ENCODE peak calls at places on chromosomes 1 and 21, in five cellular contexts. P is HCT116, S is H1, X is K562, T is SK-N-SH. C is an unnamed sample.

GRCh38 chr1:22776051-22776611 is 65.5 kb downstream of the EPHB2 start:
- DNase-seq in P (no peak), X (no peak), S (no peak), T (peak), C (no peak)

GRCh38 chr1:178818416-178818815 is 52.5 kb downstream of the ANGPTL1 start:
- DNase-seq in X (no peak), S (no peak), P (no peak), T (no peak), C (no peak)

GRCh38 chr1:112257043-112257835 is 138.8 kb upstream of the CTTNBP2NL start:
- DNase-seq in S (no peak), P (no peak), X (no peak), T (no peak), C (no peak)

GRCh38 chr1:59408608-59409007 is 111.7 kb downstream of the FGGY start:
- DNase-seq in T (no peak), X (no peak), P (no peak), S (no peak), C (no peak)

GRCh38 chr1:193406901-193407300 is 220.5 kb upstream of the B3GALT2 start:
- DNase-seq in S (no peak), T (peak), X (peak), P (peak), C (peak)

GRCh38 chr1:81801834-81802531 is 1.2 kb downstream of the ADGRL2 start:
- DNase-seq in T (peak), S (peak), P (no peak), X (no peak), C (no peak)

GRCh38 chr1:98962156-98962555 is 42.5 kb downstream of the PLPPR5 start:
- DNase-seq in P (no peak), S (no peak), T (no peak), X (no peak), C (no peak)

GRCh38 chr1:183138301-183138700 is 47.8 kb upstream of the LAMC2 start:
- DNase-seq in T (no peak), P (no peak), S (no peak), X (no peak), C (no peak)

GRCh38 chr1:54378157-54378883 is 27.9 kb downstream of the SSBP3 start:
- DNase-seq in P (no peak), T (no peak), X (no peak), S (peak), C (no peak)

GRCh38 chr21:43208561-43209332 is 39.9 kb downstream of the CRYAA start:
- DNase-seq in P (no peak), T (no peak), X (no peak), S (no peak), C (no peak)

GRCh38 chr21:15272591-15272990 is 207.8 kb upstream of the NRIP1 start:
- DNase-seq in X (no peak), P (no peak), T (no peak), S (no peak), C (no peak)

GRCh38 chr1:30872948-30873263 is 35.7 kb downstream of the SDC3 start:
- DNase-seq in P (no peak), X (no peak), T (no peak), S (no peak), C (no peak)

GRCh38 chr1:74584185-74584584 is 71.8 kb upstream of the LRRC53 start:
- DNase-seq in X (no peak), P (no peak), S (no peak), T (no peak), C (no peak)

GRCh38 chr1:15540201-15540600 is 13.6 kb downstream of the DNAJC16 start:
- DNase-seq in T (no peak), X (no peak), S (no peak), P (no peak), C (no peak)

GRCh38 chr1:168623838-168624237 is 47.4 kb downstream of the XCL1 start:
- DNase-seq in T (no peak), S (no peak), P (no peak), X (no peak), C (no peak)

GRCh38 chr1:55172272-55172671 is 42.9 kb downstream of the USP24 start:
- DNase-seq in P (no peak), X (no peak), T (no peak), S (no peak), C (no peak)

GRCh38 chr1:24416666-24417391 is 1.2 kb downstream of the NIPAL3 start:
- DNase-seq in P (no peak), T (no peak), S (no peak), X (peak), C (no peak)

GRCh38 chr1:98991127-98992003 is 13.3 kb downstream of the PLPPR5 start:
- DNase-seq in S (no peak), T (no peak), P (peak), X (no peak), C (no peak)

GRCh38 chr1:85677656-85678055 is 30.6 kb downstream of the ZNHIT6 start:
- DNase-seq in S (no peak), T (no peak), X (no peak), P (no peak), C (no peak)

GRCh38 chr21:33644383-33645074 is 2.2 kb downstream of the ITSN1 start:
- DNase-seq in P (no peak), T (no peak), X (no peak), S (no peak), C (no peak)

GRCh38 chr1:15004396-15004795 is 149.2 kb upstream of the TMEM51 start:
- DNase-seq in P (no peak), S (no peak), T (no peak), X (no peak), C (peak)

GRCh38 chr1:114466334-114467014 is 44.5 kb downstream of the TRIM33 start:
- DNase-seq in P (no peak), S (no peak), X (no peak), T (no peak), C (no peak)

GRCh38 chr21:15264084-15264483 is 199.3 kb upstream of the NRIP1 start:
- DNase-seq in X (no peak), P (no peak), S (no peak), T (no peak), C (no peak)

GRCh38 chr21:42525228-42525604 is 11.6 kb downstream of the SLC37A1 start:
- DNase-seq in T (no peak), S (peak), X (no peak), P (no peak), C (peak)

GRCh38 chr1:229342902-229343587 is at the start of gene CCSAP:
- DNase-seq in S (no peak), X (peak), P (no peak), T (no peak), C (peak)

GRCh38 chr1:41313661-41314131 is 47.5 kb upstream of the FOXO6 start:
- DNase-seq in P (peak), T (peak), X (peak), S (peak), C (no peak)

DNA sequence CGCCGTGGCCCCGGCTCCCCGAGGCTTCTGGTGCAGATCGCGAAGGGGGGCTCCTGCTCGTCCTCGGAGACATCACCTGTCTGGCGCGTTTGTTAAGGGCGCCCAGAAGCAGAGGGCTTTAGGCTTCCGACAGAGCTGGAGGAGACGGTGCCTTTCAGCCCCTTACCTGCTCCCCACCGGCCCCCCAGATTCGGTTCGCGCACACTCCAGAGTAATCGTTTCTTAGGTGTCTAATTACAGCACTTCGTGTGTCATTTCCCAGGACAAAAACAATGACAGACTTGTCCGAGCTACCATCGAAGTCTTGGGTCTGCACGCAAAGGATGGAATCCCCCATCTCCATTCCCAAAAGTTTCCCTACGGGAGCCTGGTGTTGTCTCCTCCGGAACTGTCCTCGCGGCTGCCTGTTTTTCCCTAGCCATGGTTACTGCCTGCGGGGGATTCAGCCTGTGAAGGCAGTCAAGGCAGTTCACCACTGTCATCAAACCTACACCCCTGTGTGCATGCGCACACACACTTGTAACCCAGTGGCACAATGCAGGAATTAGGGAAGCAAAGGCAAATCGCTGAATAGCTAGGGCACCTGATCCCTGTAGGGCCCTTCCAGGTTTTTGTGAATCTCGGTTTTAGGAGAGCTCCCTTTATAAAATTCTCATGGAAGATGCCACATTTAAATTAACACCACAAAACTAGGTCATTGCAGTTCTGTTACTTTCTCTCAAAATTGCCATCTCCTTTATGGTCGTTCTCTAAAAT is 738 bp upstream of the CDC42BPA start:
- DNase-seq in P (no peak), T (peak), X (peak), S (peak), C (peak)
- TF ChIP-seq JUND in P (no peak), T (no peak), X (no peak), S (no peak), C (no peak)

GRCh38 chr1:164999135-164999534 is 357.4 kb downstream of the LMX1A start:
- DNase-seq in S (no peak), P (no peak), X (no peak), T (no peak), C (no peak)
- TF ChIP-seq JUND in S (no peak), P (no peak), X (no peak), T (no peak), C (no peak)

GRCh38 chr21:35178812-35179211 is 129.7 kb upstream of the RUNX1 start:
- DNase-seq in X (no peak), T (no peak), P (no peak), S (no peak), C (no peak)

GRCh38 chr21:35178098-35178497 is 129.0 kb upstream of the RUNX1 start:
- DNase-seq in S (no peak), X (no peak), T (no peak), P (no peak), C (no peak)

GRCh38 chr21:35179990-35180557 is 131.0 kb upstream of the RUNX1 start:
- DNase-seq in S (no peak), T (no peak), P (no peak), X (no peak), C (no peak)
- TF ChIP-seq JUND in S (no peak), T (peak), P (no peak), X (no peak), C (no peak)

GRCh38 chr1:117541003-117541402 is 64.8 kb upstream of the TENT5C start:
- DNase-seq in X (no peak), P (no peak), S (no peak), T (no peak), C (peak)
- TF ChIP-seq JUND in X (no peak), P (no peak), S (no peak), T (no peak), C (no peak)

DNA sequence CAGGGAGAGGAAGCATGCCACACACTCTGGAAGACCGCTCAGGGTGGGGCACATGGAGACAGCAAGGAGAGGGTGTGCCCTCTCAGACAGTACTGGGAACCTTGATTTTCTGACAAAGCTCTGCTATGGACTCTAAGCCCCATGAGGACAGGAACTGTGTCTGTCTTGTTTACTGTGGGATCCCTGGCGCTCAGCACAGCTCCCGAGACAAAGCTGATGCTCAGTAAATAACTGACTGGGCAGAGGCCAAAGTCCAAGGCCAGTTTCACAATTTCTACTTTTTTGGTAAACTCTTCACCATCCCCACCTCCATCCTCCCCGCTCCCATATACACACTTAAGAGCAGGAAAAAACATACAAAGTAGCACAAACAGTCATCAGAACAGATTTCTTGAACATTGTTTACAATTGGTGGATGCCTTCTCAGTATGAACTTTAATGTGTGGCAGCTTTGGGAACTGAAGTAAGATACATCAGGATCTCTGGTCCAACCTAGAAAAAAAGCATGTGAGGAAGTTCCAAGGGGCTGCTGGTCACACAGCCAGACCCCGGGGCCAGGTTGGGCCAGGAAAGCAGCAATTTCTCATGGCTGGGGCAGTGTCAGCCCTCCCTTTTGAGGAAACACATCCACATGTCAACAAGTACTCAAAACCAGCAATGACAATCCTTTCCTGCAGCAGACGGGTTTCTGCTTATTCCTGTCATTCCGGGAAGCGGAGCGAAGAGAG is 5.6 kb upstream of the AHCYL1 start:
- DNase-seq in T (no peak), S (no peak), P (no peak), X (no peak), C (no peak)
- TF ChIP-seq JUND in T (no peak), S (no peak), P (no peak), X (no peak), C (no peak)

GRCh38 chr1:156601892-156602291 is 613 bp upstream of the GPATCH4 start:
- DNase-seq in P (no peak), S (no peak), X (no peak), T (no peak), C (no peak)

GRCh38 chr1:156599811-156600210 is 1.5 kb downstream of the GPATCH4 start:
- DNase-seq in T (no peak), P (no peak), X (no peak), S (no peak), C (no peak)

GRCh38 chr1:156598731-156599432 is 2.4 kb downstream of the GPATCH4 start:
- DNase-seq in X (no peak), S (no peak), P (no peak), T (no peak), C (no peak)

GRCh38 chr1:156601122-156601830 is at the start of gene GPATCH4:
- DNase-seq in T (peak), P (peak), S (peak), X (peak), C (peak)

DNA sequence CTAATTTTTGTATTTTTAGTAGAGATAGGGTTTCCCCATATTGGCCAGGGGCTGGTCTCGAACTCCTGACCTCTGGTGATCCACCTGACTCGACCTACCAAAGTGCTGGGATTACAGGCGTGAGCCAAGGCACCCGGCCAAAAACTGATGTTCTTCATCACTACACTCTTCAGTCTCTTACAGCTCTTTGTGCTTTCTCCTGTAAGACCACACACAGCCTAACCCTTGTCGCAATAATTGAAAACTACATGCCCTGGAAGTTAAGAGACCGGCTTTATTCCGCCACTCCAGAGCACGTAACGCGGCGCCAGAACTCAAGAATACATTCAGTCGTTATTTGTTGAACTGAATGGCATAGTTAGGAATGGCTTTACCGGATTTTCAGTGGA is 552 bp downstream of the GPATCH4 start:
- DNase-seq in S (no peak), T (no peak), X (no peak), P (no peak), C (no peak)
- TF ChIP-seq JUND in S (no peak), T (no peak), X (no peak), P (no peak), C (no peak)

C was measured in T47D.